ENCODE peak calls at places on chromosomes 4 and X, in four cellular contexts. I, O, J and N are unnamed samples.

GRCh38 chrX:149540133-149540620 is 635 bp upstream of the EOLA1 start:
- DNase-seq in O (peak; percentile 93), I (peak; percentile 55), J (peak; percentile 93), N (peak; percentile 93)

GRCh38 chr4:106495498-106495897 is 126.9 kb upstream of the GIMD1 start:
- DNase-seq in I (no peak), O (peak; percentile 43), J (no peak), N (no peak)

GRCh38 chr4:76897522-76898384 is at the start of gene SOWAHB:
- DNase-seq in O (no peak), I (peak; percentile 10), J (peak; percentile 94), N (peak; percentile 19)

GRCh38 chrX:148135738-148136137 is 154.6 kb downstream of the FMR1NB start:
- DNase-seq in O (peak; percentile 6), I (no peak), J (no peak), N (no peak)

GRCh38 chrX:135421537-135421931 is 210 bp upstream of the SMIM10L2A start:
- DNase-seq in J (peak; percentile 84), O (peak; percentile 80), I (peak; percentile 55), N (peak; percentile 89)

GRCh38 chr4:148443550-148444295 is 1.5 kb upstream of the NR3C2 start:
- DNase-seq in I (no peak), J (peak; percentile 44), O (no peak), N (peak; percentile 39)

GRCh38 chrX:47749185-47749967 is 87.3 kb upstream of the ZNF81 start:
- DNase-seq in I (no peak), J (no peak), O (peak; percentile 25), N (no peak)

GRCh38 chr4:76982638-76983579 is 33.4 kb downstream of the SEPTIN11 start:
- DNase-seq in I (peak; percentile 4), J (no peak), O (peak; percentile 60), N (no peak)

GRCh38 chrX:72576161-72576896 is 3.7 kb upstream of the HDAC8 start:
- DNase-seq in I (no peak), J (no peak), O (peak; percentile 89), N (no peak)

GRCh38 chr4:177047851-177048174 is 255.1 kb upstream of the VEGFC start:
- DNase-seq in I (no peak), J (no peak), O (no peak), N (no peak)

GRCh38 chrX:88865634-88866033 is 118.6 kb downstream of the CPXCR1 start:
- DNase-seq in O (no peak), J (no peak), I (no peak), N (no peak)

GRCh38 chrX:86946569-86946968 is 571.0 kb upstream of the KLHL4 start:
- DNase-seq in O (peak; percentile 9), I (peak; percentile 3), J (no peak), N (no peak)

GRCh38 chr4:5322321-5322720 is 271.0 kb downstream of the STK32B start:
- DNase-seq in J (no peak), O (no peak), I (no peak), N (no peak)

GRCh38 chr4:122163301-122163700 is 11.2 kb downstream of the BLTP1 start:
- DNase-seq in J (no peak), O (no peak), I (no peak), N (no peak)

GRCh38 chrX:150036181-150036580 is 97.9 kb upstream of the EOLA2 start:
- DNase-seq in J (no peak), I (peak; percentile 41), O (peak; percentile 38), N (no peak)

GRCh38 chr4:161916010-161916409 is 247.8 kb downstream of the FSTL5 start:
- DNase-seq in O (no peak), J (no peak), I (no peak), N (no peak)

GRCh38 chr4:99447079-99447478 is 11.9 kb upstream of the ADH7 start:
- DNase-seq in I (no peak), J (peak; percentile 52), O (peak; percentile 75), N (no peak)

GRCh38 chr4:119559044-119559647 is 69.5 kb downstream of the PDE5A start:
- DNase-seq in O (peak; percentile 78), I (peak; percentile 4), J (no peak), N (no peak)

GRCh38 chrX:150664290-150664689 is 28.9 kb upstream of the MTMR1 start:
- DNase-seq in O (no peak), J (peak; percentile 88), I (no peak), N (no peak)

GRCh38 chr4:88054909-88055308 is 47.5 kb downstream of the PKD2 start:
- DNase-seq in J (no peak), I (peak; percentile 17), O (peak; percentile 59), N (no peak)

GRCh38 chr4:140800686-140801085 is 44.5 kb upstream of the TBC1D9 start:
- DNase-seq in O (no peak), I (no peak), J (no peak), N (no peak)

GRCh38 chrX:71366674-71367256 is 608 bp downstream of the TAF1 start:
- DNase-seq in J (peak; percentile 12), I (peak; percentile 7), O (peak; percentile 33), N (peak; percentile 59)

GRCh38 chr4:74608151-74608949 is 163.4 kb downstream of the AREG start:
- DNase-seq in J (no peak), I (peak; percentile 41), O (peak; percentile 46), N (no peak)

DNA sequence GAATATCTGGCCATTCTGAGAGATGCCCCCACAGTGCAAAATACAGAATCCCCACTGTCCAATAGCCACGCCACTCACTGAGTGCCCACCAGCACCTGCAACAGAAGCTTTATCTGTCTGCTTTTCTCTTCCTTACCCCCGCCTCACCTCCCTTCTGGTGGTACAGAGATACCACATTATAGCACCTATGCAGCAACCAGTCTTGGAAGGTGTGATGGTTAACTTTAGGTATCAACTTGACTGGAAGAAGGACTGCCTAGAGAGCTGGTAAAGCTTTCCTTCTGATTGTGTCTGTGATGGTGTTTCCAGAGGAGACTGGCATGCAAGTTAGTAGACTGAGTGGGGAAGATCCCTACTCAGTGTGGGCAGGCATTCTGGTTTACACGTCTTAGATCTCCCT is 61.8 kb upstream of the TXK start:
- DNase-seq in J (no peak), O (no peak), I (no peak), N (no peak)
- H3K4me1 ChIP-seq in J (no peaks in the 10 kb centered on the region), O (peaks cover 2% of the 10 kb centered on the region), I (no peaks in the 10 kb centered on the region), N (no peaks in the 10 kb centered on the region)

GRCh38 chrX:119507206-119507605 is 39.0 kb downstream of the SLC25A5 start:
- DNase-seq in O (no peak), I (no peak), J (no peak), N (no peak)
- H3K27ac ChIP-seq in O (no peak overlapping the region), I (peak overlapping the region; percentile 100), J (no peak overlapping the region), N (no peak overlapping the region)

GRCh38 chr4:112082954-112083586 is 62.2 kb upstream of the FAM241A start:
- DNase-seq in J (no peak), I (peak; percentile 65), O (peak; percentile 64), N (no peak)

GRCh38 chr4:112085156-112086035 is 59.9 kb upstream of the FAM241A start:
- DNase-seq in O (no peak), J (no peak), I (no peak), N (no peak)

GRCh38 chr4:112086036-112086434 is 59.2 kb upstream of the FAM241A start:
- DNase-seq in O (no peak), I (no peak), J (no peak), N (no peak)

DNA sequence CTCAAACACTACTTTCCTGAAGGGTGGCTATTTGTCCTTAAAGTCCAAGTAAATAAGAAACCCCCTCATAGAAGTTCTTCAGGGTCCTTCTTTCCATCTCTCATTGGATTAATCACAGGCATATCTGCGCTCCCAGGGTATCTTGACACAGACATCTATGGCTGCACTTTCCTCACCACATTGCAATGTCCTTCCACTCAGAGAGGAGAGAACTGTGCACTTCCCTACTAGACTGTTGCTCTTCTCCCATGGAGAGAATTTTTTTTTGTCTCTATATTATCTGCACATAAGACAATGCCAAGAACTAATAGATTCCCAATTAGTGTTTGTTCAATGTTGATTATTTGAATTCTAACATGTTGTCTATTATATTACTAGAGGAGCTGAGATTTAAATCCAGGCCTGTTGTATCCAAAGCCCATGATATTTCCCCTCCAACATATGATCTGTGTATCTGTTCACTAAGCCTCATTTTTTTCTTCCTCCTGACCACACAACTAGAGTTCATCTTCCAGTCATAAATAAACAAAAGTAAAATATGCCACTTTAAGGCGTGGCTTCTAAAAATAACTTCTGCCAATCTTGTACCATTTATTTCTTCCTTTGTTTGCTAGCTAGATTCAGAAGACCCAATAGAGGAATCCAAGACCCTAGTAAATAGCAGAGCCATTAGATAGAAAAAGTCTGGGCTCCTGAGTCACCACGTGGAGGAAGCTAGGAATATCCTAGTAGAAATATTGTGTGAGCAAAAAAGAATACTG is 61.5 kb upstream of the FAM241A start:
- DNase-seq in O (no peak), J (no peak), I (peak; percentile 14), N (no peak)
- H3K4me1 ChIP-seq in O (no peaks in the 10 kb centered on the region), J (no peaks in the 10 kb centered on the region), I (peaks cover 40% of the 10 kb centered on the region), N (peaks cover 5% of the 10 kb centered on the region)

DNA sequence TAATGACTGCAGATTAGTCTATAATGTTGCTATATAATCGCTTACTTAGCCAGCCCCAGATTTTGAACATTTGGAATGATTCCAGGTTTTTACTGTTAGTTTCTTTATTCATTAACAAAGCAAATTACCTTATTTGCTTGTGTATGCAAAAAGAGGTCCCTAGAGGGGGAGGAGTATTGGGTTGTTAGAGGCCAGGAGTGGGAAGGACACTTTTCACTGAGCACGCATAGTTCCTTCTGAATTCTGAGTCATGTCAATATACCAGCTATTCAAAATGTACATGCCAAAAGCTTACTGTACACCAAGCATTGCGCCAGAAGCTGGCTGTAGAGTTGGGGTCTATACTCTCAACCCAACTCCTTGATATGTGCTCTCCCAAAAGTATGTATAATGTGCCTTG is 5.1 kb upstream of the DGAT2L6 start:
- DNase-seq in O (no peak), I (no peak), J (no peak), N (no peak)
- H3K27ac ChIP-seq in O (no peak overlapping the region), I (no peak overlapping the region), J (no peak overlapping the region), N (no peak overlapping the region)

DNA sequence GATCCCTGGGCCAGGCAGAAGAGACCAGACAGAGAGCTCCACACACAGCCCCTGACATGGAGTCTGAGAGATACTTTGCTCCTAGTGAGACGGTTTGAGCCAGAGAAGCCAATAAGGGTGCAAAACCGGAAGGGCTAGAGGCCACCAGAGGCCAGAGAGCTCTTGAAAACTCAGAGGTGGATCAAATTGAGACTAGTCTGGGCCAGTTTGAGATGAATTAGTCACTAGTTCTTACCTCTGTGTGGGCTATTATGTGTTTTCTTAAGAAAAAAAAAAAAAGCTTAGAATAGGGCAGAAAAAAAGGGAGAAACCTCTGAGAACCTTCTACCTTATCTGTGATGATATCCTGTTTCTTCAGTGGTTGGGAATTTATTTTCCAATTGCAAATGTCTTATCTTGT is 110.4 kb upstream of the EDNRA start:
- DNase-seq in J (peak; percentile 63), O (peak; percentile 55), I (no peak), N (no peak)
- H3K4me1 ChIP-seq in J (peaks cover 5% of the 10 kb centered on the region), O (no peaks in the 10 kb centered on the region), I (peaks cover 14% of the 10 kb centered on the region), N (no peaks in the 10 kb centered on the region)

DNA sequence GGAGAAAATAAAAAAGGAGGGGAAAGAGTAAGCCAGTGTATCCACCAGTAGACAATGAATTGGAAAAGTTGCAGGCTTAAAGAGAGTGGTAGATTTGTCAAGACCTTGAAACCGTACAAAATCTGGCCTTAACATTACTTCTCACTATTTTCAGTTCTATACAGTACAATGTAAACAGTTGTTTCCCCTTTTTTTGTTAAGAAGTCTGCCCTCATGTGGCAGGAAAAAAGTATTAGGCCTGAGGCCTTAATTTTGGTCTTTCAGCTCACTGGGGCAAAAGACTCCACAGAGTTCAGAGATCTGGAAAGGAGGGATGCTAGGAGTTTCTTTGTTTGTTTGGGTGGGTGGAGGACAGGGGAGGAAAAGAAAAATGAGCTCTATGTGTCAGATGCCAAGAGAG is 92.8 kb upstream of the CCDC160 start:
- DNase-seq in O (peak; percentile 21), J (no peak), I (peak; percentile 1), N (no peak)
- H3K27ac ChIP-seq in O (no peak overlapping the region), J (no peak overlapping the region), I (no peak overlapping the region), N (no peak overlapping the region)